ENCODE peak calls at places on chromosomes 6 and 20, in six cellular contexts. P is heart right ventricle, Q is HL-60, K is astrocyte, J is psoas muscle, Z is fibroblast of lung. D is an unnamed sample.

GRCh38 chr6:166379800-166380199 is 2.9 kb downstream of the MPC1 start:
- DNase-seq in K (no peak), Q (no peak), Z (no peak), P (no peak), J (no peak), D (no peak)

GRCh38 chr6:35181933-35182612 is 31.7 kb upstream of the SCUBE3 start:
- DNase-seq in J (peak; percentile 81), Z (peak; percentile 85), Q (no peak), P (peak; percentile 60), K (peak; percentile 66), D (peak; percentile 76)

GRCh38 chr6:63471654-63472053 is 100.6 kb upstream of the LOC128125822 start:
- DNase-seq in K (no peak), Z (no peak), Q (no peak), P (no peak), J (no peak), D (no peak)

GRCh38 chr20:62243906-62244515 is 5.7 kb downstream of the OSBPL2 start:
- DNase-seq in P (no peak), Q (no peak), K (no peak), Z (no peak), J (no peak), D (no peak)

GRCh38 chr6:64439274-64439673 is 803.7 kb downstream of the PHF3 start:
- DNase-seq in J (no peak), K (no peak), Q (no peak), P (no peak), Z (peak; percentile 8), D (peak; percentile 69)

GRCh38 chr6:99592900-99593299 is 13.7 kb upstream of the PRDM13 start:
- DNase-seq in Z (no peak), Q (peak; percentile 46), J (no peak), P (no peak), K (no peak), D (peak; percentile 51)

GRCh38 chr6:136365781-136366354 is 76.2 kb upstream of the BCLAF1 start:
- DNase-seq in K (no peak), P (peak; percentile 47), J (peak; percentile 72), Z (no peak), Q (peak; percentile 94), D (no peak)

GRCh38 chr6:150491131-150491795 is 108.4 kb upstream of the PLEKHG1 start:
- DNase-seq in P (no peak), Z (no peak), K (peak; percentile 87), J (no peak), Q (no peak), D (peak; percentile 94)

GRCh38 chr6:111793711-111794111 is 79.5 kb downstream of the FYN start:
- DNase-seq in K (no peak), J (no peak), Q (no peak), P (no peak), Z (no peak), D (no peak)

GRCh38 chr20:57392512-57393271 is 1.5 kb downstream of the RBM38 start:
- DNase-seq in K (no peak), P (peak; percentile 61), Q (peak; percentile 72), J (peak; percentile 78), Z (no peak), D (no peak)

GRCh38 chr20:460707-461106 is 1.6 kb downstream of the TBC1D20 start:
- DNase-seq in Z (peak; percentile 32), K (no peak), J (no peak), Q (peak; percentile 53), P (no peak), D (no peak)

GRCh38 chr20:4087923-4088322 is 72.6 kb upstream of the RNF24 start:
- DNase-seq in K (peak; percentile 63), J (no peak), P (no peak), Q (no peak), Z (no peak), D (peak; percentile 52)

GRCh38 chr6:124487778-124488431 is 474.3 kb upstream of the RNF217 start:
- DNase-seq in K (peak; percentile 90), P (no peak), J (no peak), Z (peak; percentile 57), Q (no peak), D (peak; percentile 82)

GRCh38 chr20:19457551-19457950 is 245.1 kb downstream of the SLC24A3 start:
- DNase-seq in Q (no peak), Z (no peak), J (no peak), P (no peak), K (no peak), D (no peak)

GRCh38 chr6:142500265-142500786 is 198.5 kb downstream of the ADGRG6 start:
- DNase-seq in Q (no peak), Z (no peak), J (no peak), K (peak; percentile 9), P (no peak), D (no peak)

GRCh38 chr6:67676892-67677291 is 958.2 kb upstream of the ADGRB3 start:
- DNase-seq in P (no peak), Z (no peak), J (no peak), K (no peak), Q (no peak), D (no peak)

GRCh38 chr20:10218536-10219451 is at the start of gene SNAP25:
- DNase-seq in Q (peak; percentile 23), P (no peak), K (peak; percentile 84), J (no peak), Z (peak; percentile 97), D (peak; percentile 65)

GRCh38 chr6:1242439-1242838 is 69.5 kb upstream of the FOXQ1 start:
- DNase-seq in P (no peak), Q (no peak), Z (peak; percentile 41), K (no peak), J (no peak), D (no peak)

GRCh38 chr20:21702553-21703467 is 2.7 kb upstream of the PAX1 start:
- DNase-seq in J (peak; percentile 77), P (peak; percentile 35), Z (peak; percentile 8), K (no peak), Q (peak; percentile 53), D (no peak)
- H3K4me3 ChIP-seq in J (peak overlapping the region; percentile 28), P (no peak overlapping the region), Z (no peak overlapping the region), K (no peak overlapping the region), Q (no peak overlapping the region), D (no peak overlapping the region)

GRCh38 chr6:93829009-93829408 is 409.6 kb upstream of the EPHA7 start:
- DNase-seq in J (no peak), P (no peak), Q (no peak), K (no peak), Z (no peak), D (no peak)
- TF ChIP-seq CTCF in J (no peak), P (no peak), Q (no peak), K (no peak), Z (no peak), D (no peak)

DNA sequence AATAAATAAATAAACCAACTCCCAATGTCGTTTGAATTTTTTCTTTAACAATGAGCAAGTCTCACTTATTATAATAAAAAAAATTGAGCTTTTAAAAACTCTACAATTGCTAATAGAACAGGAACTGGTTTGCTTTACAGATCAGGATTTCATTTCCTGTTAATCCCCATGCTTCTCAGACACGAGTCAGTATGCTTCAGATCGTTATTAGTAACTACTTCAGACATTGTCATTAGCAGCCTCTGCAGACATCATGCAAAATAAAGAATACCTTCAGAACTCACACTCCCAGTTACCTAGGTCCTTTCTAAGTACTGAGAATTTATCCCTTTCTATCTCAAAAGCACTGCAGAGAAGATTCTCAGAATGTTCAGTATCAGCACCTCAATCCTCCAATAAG is 10.0 kb upstream of the FAM210B start:
- DNase-seq in J (no peak), P (no peak), Z (no peak), Q (no peak), K (peak; percentile 45), D (no peak)
- H3K4me3 ChIP-seq in J (no peak overlapping the region), P (no peak overlapping the region), Z (no peak overlapping the region), Q (no peak overlapping the region), K (no peak overlapping the region), D (no peak overlapping the region)

DNA sequence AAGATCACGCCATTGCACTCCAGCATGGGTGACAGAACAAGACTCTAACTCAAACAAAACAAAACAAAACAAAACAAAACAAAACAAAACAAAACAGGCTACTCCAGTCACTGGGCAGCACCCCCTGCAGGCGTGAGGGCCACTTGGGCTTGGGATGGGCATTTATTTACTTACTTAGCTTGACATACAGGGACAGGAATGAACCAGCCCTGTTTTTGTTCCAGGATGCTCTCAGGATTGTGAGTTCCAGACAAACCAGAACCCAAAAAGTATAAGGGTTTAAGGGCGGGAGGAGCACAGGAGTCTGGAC is 4.0 kb upstream of the PTPN1 start:
- DNase-seq in Q (no peak), K (no peak), P (no peak), J (no peak), Z (no peak), D (no peak)
- TF ChIP-seq CTCF in Q (no peak), K (no peak), P (no peak), J (no peak), Z (no peak), D (peak; percentile 23)

GRCh38 chr6:137903933-137904821 is 37.1 kb downstream of the TNFAIP3 start:
- DNase-seq in Q (peak; percentile 73), Z (no peak), J (no peak), P (no peak), K (peak; percentile 67), D (peak; percentile 79)
- H3K4me3 ChIP-seq in Q (no peak overlapping the region), Z (no peak overlapping the region), J (no peak overlapping the region), P (no peak overlapping the region), K (no peak overlapping the region), D (no peak overlapping the region)

GRCh38 chr20:41411458-41411857 is 44.8 kb upstream of the EMILIN3 start:
- DNase-seq in Q (no peak), J (no peak), K (peak; percentile 10), P (no peak), Z (peak; percentile 67), D (peak; percentile 39)
- TF ChIP-seq CTCF in Q (peak; percentile 3), J (peak; percentile 53), K (peak; percentile 53), P (peak; percentile 25), Z (peak; percentile 23), D (peak; percentile 30)

GRCh38 chr20:23036371-23036770 is 1.3 kb downstream of the SSTR4 start:
- DNase-seq in Q (no peak), P (no peak), K (no peak), J (no peak), Z (no peak), D (no peak)

GRCh38 chr20:23035731-23036130 is 619 bp downstream of the SSTR4 start:
- DNase-seq in Z (no peak), K (no peak), Q (no peak), P (no peak), J (no peak), D (no peak)

GRCh38 chr20:23037017-23037481 is 1.9 kb downstream of the SSTR4 start:
- DNase-seq in Z (no peak), K (no peak), Q (no peak), J (no peak), P (no peak), D (no peak)

GRCh38 chr20:23033918-23034317 is 1.2 kb upstream of the SSTR4 start:
- DNase-seq in Q (no peak), Z (no peak), K (no peak), J (no peak), P (no peak), D (no peak)

GRCh38 chr20:23034721-23035671 is at the start of gene SSTR4:
- DNase-seq in K (no peak), Z (no peak), P (no peak), Q (no peak), J (no peak), D (no peak)
- H3K4me3 ChIP-seq in K (no peak within 1 kb of the TSS), Z (no peak within 1 kb of the TSS), P (no peak within 1 kb of the TSS), Q (no peak within 1 kb of the TSS), J (peak within 1 kb of the TSS; percentile 37), D (no peak within 1 kb of the TSS)

GRCh38 chr20:43916073-43916874 is 1.6 kb downstream of the TOX2 start:
- DNase-seq in Q (no peak), K (no peak), J (no peak), Z (peak; percentile 45), P (no peak), D (no peak)
- TF ChIP-seq CTCF in Q (no peak), K (no peak), J (no peak), Z (no peak), P (no peak), D (no peak)

D was measured in bronchial epithelial cell.